ENCODE peak calls at places on chromosome 21, in seven cellular contexts. V is IMR-90, Q is Peyer's patch, D is stomach, X is adrenal gland, O is vagina, Y is body of pancreas. G is an unnamed sample.

GRCh38 chr21:14541840-14542495 is 4.1 kb downstream of the SAMSN1 start:
- DNase-seq in V (no peak), Q (no peak), D (no peak), X (peak; percentile 10), O (no peak), Y (no peak), G (no peak)

GRCh38 chr21:32545948-32546441 is 39.3 kb downstream of the TCP10L start:
- DNase-seq in V (peak; percentile 47), Q (no peak), D (no peak), X (no peak), O (no peak), Y (no peak), G (no peak)

GRCh38 chr21:29449306-29449940 is 150.7 kb downstream of the BACH1 start:
- DNase-seq in V (no peak), Q (no peak), D (no peak), X (no peak), O (no peak), Y (no peak), G (no peak)

GRCh38 chr21:32483293-32483595 is 70.7 kb downstream of the EVA1C start:
- DNase-seq in V (no peak), Q (no peak), D (no peak), X (no peak), O (no peak), Y (no peak), G (no peak)

GRCh38 chr21:44872568-44873355 is 728 bp downstream of the PTTG1IP start:
- DNase-seq in V (peak; percentile 46), Q (peak; percentile 28), D (peak; percentile 38), X (peak; percentile 64), O (no peak), Y (no peak), G (no peak)

GRCh38 chr21:15660424-15660805 is 69.4 kb upstream of the USP25 start:
- DNase-seq in V (no peak), Q (no peak), D (no peak), X (no peak), O (no peak), Y (no peak), G (no peak)

GRCh38 chr21:28344985-28345384 is 647.7 kb downstream of the LTN1 start:
- DNase-seq in V (no peak), Q (no peak), D (no peak), X (no peak), O (no peak), Y (no peak), G (no peak)

GRCh38 chr21:29342394-29342957 is 43.8 kb downstream of the BACH1 start:
- DNase-seq in V (peak; percentile 99), Q (no peak), D (no peak), X (no peak), O (no peak), Y (peak; percentile 39), G (peak; percentile 51)

GRCh38 chr21:33117268-33117888 is 47.4 kb downstream of the OLIG1 start:
- DNase-seq in V (no peak), Q (no peak), D (no peak), X (no peak), O (no peak), Y (no peak), G (no peak)

GRCh38 chr21:32334980-32335471 is 36.4 kb downstream of the MRAP start:
- DNase-seq in V (no peak), Q (no peak), D (no peak), X (no peak), O (no peak), Y (peak; percentile 8), G (no peak)

GRCh38 chr21:29849735-29850176 is 90.0 kb downstream of the GRIK1 start:
- DNase-seq in V (peak; percentile 57), Q (no peak), D (peak; percentile 35), X (peak; percentile 64), O (no peak), Y (peak; percentile 70), G (peak; percentile 31)

GRCh38 chr21:16020878-16021277 is 291.1 kb downstream of the USP25 start:
- DNase-seq in V (no peak), Q (no peak), D (no peak), X (no peak), O (no peak), Y (no peak), G (no peak)

GRCh38 chr21:26836546-26836945 is 8.7 kb downstream of the ADAMTS1 start:
- DNase-seq in V (no peak), Q (no peak), D (no peak), X (no peak), O (no peak), Y (no peak), G (no peak)

GRCh38 chr21:29571949-29572348 is 273.2 kb downstream of the BACH1 start:
- DNase-seq in V (no peak), Q (no peak), D (no peak), X (no peak), O (no peak), Y (no peak), G (no peak)

GRCh38 chr21:15631342-15631741 is 98.4 kb upstream of the USP25 start:
- DNase-seq in V (peak; percentile 71), Q (no peak), D (no peak), X (no peak), O (no peak), Y (no peak), G (no peak)

DNA sequence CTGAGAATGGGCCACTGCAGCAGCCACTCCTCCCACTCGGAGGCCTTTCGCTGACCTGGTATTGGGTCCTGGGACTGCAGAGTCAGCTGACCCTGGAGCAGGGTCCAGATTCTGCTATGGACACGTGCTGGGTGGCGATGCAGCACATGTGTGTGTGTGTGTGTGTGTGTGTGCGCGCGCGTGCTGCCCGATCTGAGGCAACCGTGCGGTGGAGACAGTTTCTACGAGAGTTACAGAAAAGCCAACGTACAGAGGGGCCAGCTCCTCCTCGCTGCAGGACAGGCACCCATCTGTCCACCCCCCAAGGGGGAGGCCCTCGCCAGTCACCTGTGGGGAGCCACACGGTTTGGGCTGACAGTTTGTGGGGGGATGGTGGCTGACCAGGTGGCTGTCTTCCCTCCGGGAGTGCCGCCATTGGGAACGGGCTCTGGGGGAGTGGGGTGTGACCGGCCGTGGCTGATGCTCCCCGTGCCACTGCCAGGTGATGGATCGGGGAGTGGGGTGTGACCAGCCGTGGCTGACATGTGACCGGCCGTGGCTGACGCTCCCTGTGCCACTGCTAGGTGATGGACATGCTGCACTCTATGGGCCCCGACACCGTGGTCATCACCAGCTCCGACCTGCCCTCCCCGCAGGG is 24.0 kb downstream of the CSTB start:
- DNase-seq in V (no peak), Q (no peak), D (no peak), X (no peak), O (no peak), Y (no peak), G (no peak)
- TF ChIP-seq POLR2A in V (no peak), Q (no peak), D (no peak), X (no peak), O (no peak), Y (no peak), G (no peak)

GRCh38 chr21:45983981-45984551 is 2.5 kb downstream of the COL6A1 start:
- DNase-seq in V (no peak), Q (no peak), D (no peak), X (no peak), O (no peak), Y (peak; percentile 22), G (peak; percentile 74)
- H3K4me3 ChIP-seq in V (peak overlapping the region; percentile 95), Q (peak overlapping the region; percentile 67), D (peak overlapping the region; percentile 76), X (peak overlapping the region; percentile 84), O (peak overlapping the region; percentile 72), Y (no peak overlapping the region), G (peak overlapping the region; percentile 83)

GRCh38 chr21:42737969-42738590 is 84.7 kb downstream of the PDE9A start:
- DNase-seq in V (no peak), Q (peak; percentile 24), D (peak; percentile 72), X (peak; percentile 6), O (no peak), Y (peak; percentile 43), G (peak; percentile 62)
- TF ChIP-seq POLR2A in V (no peak), Q (no peak), D (no peak), X (no peak), O (no peak), Y (no peak), G (no peak)

GRCh38 chr21:34890724-34891609 is 158.1 kb downstream of the RUNX1 start:
- DNase-seq in V (peak; percentile 48), Q (no peak), D (no peak), X (no peak), O (no peak), Y (no peak), G (peak; percentile 68)
- H3K4me3 ChIP-seq in V (peak overlapping the region; percentile 46), Q (peak overlapping the region; percentile 83), D (peak overlapping the region; percentile 70), X (peak overlapping the region; percentile 83), O (peak overlapping the region; percentile 64), Y (no peak overlapping the region), G (peak overlapping the region; percentile 54)

GRCh38 chr21:25396135-25396711 is 211.1 kb downstream of the MRPL39 start:
- DNase-seq in V (no peak), Q (no peak), D (no peak), X (no peak), O (no peak), Y (no peak), G (no peak)
- TF ChIP-seq POLR2A in V (no peak), Q (no peak), D (no peak), X (no peak), O (no peak), Y (no peak), G (no peak)

DNA sequence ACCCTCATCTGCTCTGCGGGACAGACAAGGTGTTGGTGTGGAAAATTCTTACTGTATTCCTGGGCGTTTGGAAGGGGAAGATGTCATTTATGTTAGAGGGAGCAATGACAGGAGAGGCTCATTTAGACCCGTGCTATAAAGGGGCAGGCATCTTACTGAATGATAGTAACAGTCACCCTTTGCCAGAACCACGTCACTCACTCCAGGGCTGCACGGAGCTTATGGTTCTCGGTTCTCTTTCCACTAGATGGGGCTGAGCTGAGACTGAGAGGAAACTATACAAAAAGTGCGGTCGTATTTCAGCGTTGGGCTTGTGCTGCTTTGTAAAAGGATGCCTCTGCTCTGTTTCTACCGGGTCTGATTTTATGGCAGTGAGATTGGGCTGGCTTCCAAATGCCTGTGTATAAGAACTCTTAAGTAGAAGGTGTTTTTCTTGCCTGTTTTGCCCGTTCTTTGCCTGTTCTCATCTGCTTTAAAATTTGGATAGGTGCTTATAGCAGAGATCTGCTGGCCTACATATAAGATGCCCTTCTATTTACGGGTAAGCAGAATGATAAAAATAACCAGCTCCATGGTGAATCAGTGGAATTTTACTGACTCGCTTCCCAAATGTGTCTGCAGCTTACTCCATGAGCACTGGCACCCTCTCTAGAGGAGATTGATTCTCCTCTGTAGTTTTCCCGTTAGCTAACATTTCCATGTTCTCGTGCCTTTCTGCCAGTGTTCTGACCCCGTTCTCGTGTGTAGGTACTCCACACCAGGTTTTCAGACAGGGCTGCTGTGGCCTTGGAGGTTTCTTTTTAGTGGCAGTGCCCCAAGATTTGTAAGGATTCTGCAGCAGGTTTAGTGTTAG is 55.9 kb downstream of the MRPS6 start:
- DNase-seq in V (peak; percentile 92), Q (peak; percentile 35), D (peak; percentile 35), X (peak; percentile 82), O (no peak), Y (peak; percentile 52), G (peak; percentile 85)
- H3K4me3 ChIP-seq in V (peak overlapping the region; percentile 20), Q (no peak overlapping the region), D (no peak overlapping the region), X (peak overlapping the region; percentile 30), O (peak overlapping the region; percentile 6), Y (no peak overlapping the region), G (peak overlapping the region; percentile 39)

GRCh38 chr21:34864370-34865209 is 184.5 kb downstream of the RUNX1 start:
- DNase-seq in V (no peak), Q (no peak), D (no peak), X (no peak), O (no peak), Y (no peak), G (no peak)
- TF ChIP-seq POLR2A in V (peak; percentile 29), Q (no peak), D (no peak), X (no peak), O (no peak), Y (no peak), G (no peak)

GRCh38 chr21:37006243-37006520 is 320 bp upstream of the RIPPLY3 start:
- DNase-seq in V (no peak), Q (no peak), D (no peak), X (no peak), O (no peak), Y (no peak), G (no peak)
- H3K4me3 ChIP-seq in V (peak overlapping the region; percentile 31), Q (peak overlapping the region; percentile 61), D (peak overlapping the region; percentile 47), X (peak overlapping the region; percentile 49), O (peak overlapping the region; percentile 47), Y (no peak overlapping the region), G (peak overlapping the region; percentile 52)